ENCODE peak calls at places on chromosomes 13 and 19, in nine cellular contexts. X, J, B, V, H, Z, D, R and Q are unnamed samples.

GRCh38 chr19:10766049-10766623 is 48.3 kb downstream of the DNM2 start:
- DNase-seq in B (no peak), V (no peak), R (no peak), Z (no peak), X (no peak), D (no peak), J (no peak), H (peak; percentile 68), Q (no peak)

GRCh38 chr19:56637976-56638555 is 4.9 kb upstream of the SMIM17 start:
- DNase-seq in Z (peak; percentile 95), H (no peak), J (peak; percentile 73), X (no peak), R (no peak), D (peak; percentile 23), V (peak; percentile 60), B (no peak), Q (peak; percentile 95)

GRCh38 chr13:60047943-60048342 is 115.8 kb downstream of the DIAPH3 start:
- DNase-seq in D (no peak), B (no peak), H (no peak), Z (peak; percentile 9), R (no peak), J (no peak), V (no peak), X (no peak), Q (peak; percentile 5)

GRCh38 chr13:113929628-113930615 is 44.0 kb downstream of the C13orf46 start:
- DNase-seq in R (no peak), J (peak; percentile 63), D (no peak), B (no peak), X (peak; percentile 36), Z (no peak), V (no peak), H (no peak), Q (no peak)

GRCh38 chr19:31350693-31351211 is 1.5 kb upstream of the TSHZ3 start:
- DNase-seq in D (peak; percentile 48), H (peak; percentile 67), V (peak; percentile 82), Z (peak; percentile 88), X (peak; percentile 87), R (no peak), J (peak; percentile 74), B (no peak), Q (peak; percentile 70)

GRCh38 chr19:18373892-18374629 is 11.9 kb upstream of the GDF15 start:
- DNase-seq in D (peak; percentile 95), R (peak; percentile 69), H (peak; percentile 97), X (peak; percentile 64), J (peak; percentile 99), V (peak; percentile 96), B (peak; percentile 7), Z (peak; percentile 52), Q (peak; percentile 99)

GRCh38 chr19:50488795-50489194 is 12.1 kb upstream of the GARIN5A start:
- DNase-seq in J (peak; percentile 19), V (no peak), X (no peak), H (peak; percentile 26), B (no peak), R (no peak), D (no peak), Z (no peak), Q (no peak)

GRCh38 chr19:12126707-12127106 is 13.4 kb downstream of the ZNF20 start:
- DNase-seq in Z (peak; percentile 5), V (peak; percentile 29), D (no peak), H (no peak), B (no peak), J (no peak), X (peak; percentile 45), R (no peak), Q (peak; percentile 58)

GRCh38 chr19:49921871-49922755 is 6.9 kb upstream of the ATF5 start:
- DNase-seq in J (peak; percentile 46), X (no peak), Z (no peak), R (no peak), H (peak; percentile 65), D (no peak), V (no peak), B (no peak), Q (no peak)

GRCh38 chr13:30870049-30870884 is 35.8 kb upstream of the MEDAG start:
- DNase-seq in H (peak; percentile 90), J (peak; percentile 92), Z (peak; percentile 11), X (no peak), V (peak; percentile 78), D (peak; percentile 84), B (peak; percentile 2), R (no peak), Q (peak; percentile 100)

GRCh38 chr13:99459101-99459500 is 42.2 kb upstream of the TM9SF2 start:
- DNase-seq in D (no peak), X (no peak), H (no peak), V (peak; percentile 12), R (no peak), J (no peak), Z (no peak), B (no peak), Q (no peak)

GRCh38 chr13:102401305-102401704 is 543 bp downstream of the FGF14 start:
- DNase-seq in D (no peak), B (no peak), J (no peak), V (no peak), X (peak; percentile 45), H (no peak), Z (no peak), R (no peak), Q (no peak)

GRCh38 chr19:547117-547516 is 3.3 kb downstream of the GZMM start:
- DNase-seq in B (no peak), R (no peak), X (no peak), Z (no peak), D (no peak), J (no peak), V (no peak), H (no peak), Q (no peak)

GRCh38 chr13:45728759-45729158 is 26.6 kb downstream of the CBY2 start:
- DNase-seq in B (no peak), Z (peak; percentile 66), R (no peak), J (no peak), H (no peak), X (no peak), D (no peak), V (peak; percentile 24), Q (peak; percentile 16)

GRCh38 chr13:75251188-75251587 is 230.8 kb downstream of the TBC1D4 start:
- DNase-seq in R (no peak), X (no peak), D (no peak), B (no peak), Z (no peak), H (no peak), V (no peak), J (no peak), Q (no peak)

GRCh38 chr13:58953638-58954037 is 1210.1 kb downstream of the DIAPH3 start:
- DNase-seq in X (no peak), D (no peak), V (no peak), Z (no peak), J (no peak), R (no peak), B (no peak), H (no peak), Q (peak; percentile 50)

GRCh38 chr19:13156968-13157882 is 7.0 kb downstream of the IER2 start:
- DNase-seq in H (no peak), D (no peak), R (no peak), J (no peak), Z (no peak), B (no peak), V (no peak), X (no peak), Q (no peak)
- H3K27ac ChIP-seq in H (peak overlapping the region; percentile 95), D (no peak overlapping the region), R (peak overlapping the region; percentile 96), J (no peak overlapping the region), Z (no peak overlapping the region), B (peak overlapping the region; percentile 97), V (no peak overlapping the region), X (peak overlapping the region; percentile 99), Q (no peak overlapping the region)

GRCh38 chr13:20891768-20892167 is 10.8 kb downstream of the XPO4 start:
- DNase-seq in Z (no peak), V (no peak), X (no peak), J (no peak), D (no peak), H (no peak), R (no peak), B (no peak), Q (no peak)
- H3K27me3 ChIP-seq in Z (no peaks in the 10 kb centered on the region), V (no peaks in the 10 kb centered on the region), X (no peaks in the 10 kb centered on the region), J (no peaks in the 10 kb centered on the region), D (no peaks in the 10 kb centered on the region), H (no peaks in the 10 kb centered on the region), R (no peaks in the 10 kb centered on the region), B (no peaks in the 10 kb centered on the region), Q (no peaks in the 10 kb centered on the region)

GRCh38 chr19:4376991-4377781 is 23.2 kb downstream of the SH3GL1 start:
- DNase-seq in R (no peak), V (no peak), Z (no peak), D (no peak), B (no peak), H (peak; percentile 87), J (peak; percentile 53), X (no peak), Q (no peak)
- H3K27ac ChIP-seq in R (peak overlapping the region; percentile 93), V (peak overlapping the region; percentile 99), Z (no peak overlapping the region), D (no peak overlapping the region), B (peak overlapping the region; percentile 32), H (peak overlapping the region; percentile 85), J (no peak overlapping the region), X (peak overlapping the region; percentile 80), Q (no peak overlapping the region)

GRCh38 chr13:25771641-25772478 is 280.0 kb downstream of the SHISA2 start:
- DNase-seq in Z (no peak), V (no peak), X (no peak), H (no peak), R (no peak), D (no peak), J (no peak), B (no peak), Q (no peak)
- H3K27me3 ChIP-seq in Z (no peaks in the 10 kb centered on the region), V (no peaks in the 10 kb centered on the region), X (no peaks in the 10 kb centered on the region), H (no peaks in the 10 kb centered on the region), R (no peaks in the 10 kb centered on the region), D (no peaks in the 10 kb centered on the region), J (no peaks in the 10 kb centered on the region), B (no peaks in the 10 kb centered on the region), Q (no peaks in the 10 kb centered on the region)

GRCh38 chr19:34926685-34927375 is at the start of gene ZNF30:
- DNase-seq in R (peak; percentile 16), B (peak; percentile 76), J (peak; percentile 95), Z (peak; percentile 96), V (peak; percentile 87), H (peak; percentile 96), X (peak; percentile 97), D (peak; percentile 83), Q (peak; percentile 88)
- H3K27ac ChIP-seq in R (peak within 1 kb of the TSS; percentile 80), B (no peak within 1 kb of the TSS), J (no peak within 1 kb of the TSS), Z (no peak within 1 kb of the TSS), V (peak within 1 kb of the TSS; percentile 40), H (peak within 1 kb of the TSS; percentile 73), X (peak within 1 kb of the TSS; percentile 54), D (peak within 1 kb of the TSS; percentile 42), Q (peak within 1 kb of the TSS; percentile 31)

DNA sequence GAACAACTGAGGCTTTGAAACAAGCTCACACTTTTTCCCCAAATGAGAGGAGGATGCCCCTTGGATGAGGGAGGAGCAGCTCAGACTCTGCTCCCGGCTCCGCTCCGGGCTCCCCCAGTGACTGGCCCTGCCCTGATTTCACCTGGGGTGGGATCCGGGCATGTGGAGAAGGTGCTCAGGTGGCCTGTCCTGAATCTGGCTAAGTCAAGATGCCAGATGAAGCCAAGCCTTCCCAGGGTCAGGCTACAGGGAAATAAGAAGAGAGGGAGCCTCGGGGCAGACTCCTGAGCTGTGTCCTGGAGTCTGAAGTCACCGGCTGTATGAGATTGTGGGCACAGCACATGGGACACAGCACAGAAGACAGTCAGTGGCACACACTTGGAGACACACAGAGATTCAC is 10.3 kb downstream of the CEACAM5 start:
- DNase-seq in X (no peak), H (no peak), R (no peak), Z (no peak), D (no peak), V (no peak), B (no peak), J (no peak), Q (no peak)
- H3K27me3 ChIP-seq in X (peaks cover 28% of the 10 kb centered on the region), H (no peaks in the 10 kb centered on the region), R (no peaks in the 10 kb centered on the region), Z (no peaks in the 10 kb centered on the region), D (no peaks in the 10 kb centered on the region), V (peaks cover 22% of the 10 kb centered on the region), B (peaks cover 33% of the 10 kb centered on the region), J (no peaks in the 10 kb centered on the region), Q (peaks cover 25% of the 10 kb centered on the region)